ENCODE peak calls at places on chromosome 5, in nine cellular contexts. Y is effector memory CD4-positive, alpha-beta T cell; S is lung; E is heart left ventricle; W is SJCRH30; B is SK-N-SH; J is endothelial cell of umbilical vein; T is right atrium auricular region; U is lower lobe of right lung. P is an unnamed sample.

GRCh38 chr5:52693279-52693678 is 94.4 kb upstream of the ITGA1 start:
- DNase-seq in Y (peak), S (no peak), E (peak), W (peak), B (peak), J (peak), T (no peak), U (no peak), P (peak)

GRCh38 chr5:25716680-25717079 is 1071.9 kb upstream of the CDH10 start:
- DNase-seq in Y (no peak), S (no peak), E (no peak), W (no peak), B (no peak), J (no peak), T (no peak), U (no peak), P (no peak)

GRCh38 chr5:79225026-79225425 is 10.9 kb upstream of the JMY start:
- DNase-seq in Y (no peak), S (no peak), E (no peak), W (no peak), B (no peak), J (no peak), T (no peak), U (no peak), P (no peak)

GRCh38 chr5:76813982-76814562 is 4.8 kb upstream of the F2RL1 start:
- DNase-seq in Y (no peak), S (no peak), E (no peak), W (no peak), B (no peak), J (peak), T (no peak), U (no peak), P (no peak)

GRCh38 chr5:88883059-88883565 is at the start of gene MEF2C:
- DNase-seq in Y (no peak), S (peak), E (peak), W (peak), B (peak), J (peak), T (peak), U (peak), P (no peak)

GRCh38 chr5:170200876-170201275 is 31.9 kb upstream of the C5orf58 start:
- DNase-seq in Y (no peak), S (no peak), E (no peak), W (no peak), B (no peak), J (no peak), T (no peak), U (no peak), P (no peak)

GRCh38 chr5:133916479-133916878 is 51.9 kb downstream of the C5orf15 start:
- DNase-seq in Y (no peak), S (no peak), E (no peak), W (no peak), B (no peak), J (no peak), T (no peak), U (no peak), P (no peak)

GRCh38 chr5:17436345-17436744 is 61.7 kb upstream of the TAF11L2 start:
- DNase-seq in Y (no peak), S (no peak), E (no peak), W (no peak), B (no peak), J (peak), T (no peak), U (no peak), P (no peak)

GRCh38 chr5:110108520-110108919 is 418.8 kb downstream of the MAN2A1 start:
- DNase-seq in Y (no peak), S (no peak), E (no peak), W (no peak), B (no peak), J (no peak), T (no peak), U (no peak), P (no peak)

GRCh38 chr5:81850932-81851331 is 100.0 kb upstream of the SSBP2 start:
- DNase-seq in Y (no peak), S (no peak), E (no peak), W (no peak), B (no peak), J (no peak), T (no peak), U (no peak), P (no peak)

GRCh38 chr5:57033503-57033902 is 81.6 kb upstream of the MIER3 start:
- DNase-seq in Y (no peak), S (no peak), E (no peak), W (no peak), B (no peak), J (no peak), T (no peak), U (no peak), P (no peak)

DNA sequence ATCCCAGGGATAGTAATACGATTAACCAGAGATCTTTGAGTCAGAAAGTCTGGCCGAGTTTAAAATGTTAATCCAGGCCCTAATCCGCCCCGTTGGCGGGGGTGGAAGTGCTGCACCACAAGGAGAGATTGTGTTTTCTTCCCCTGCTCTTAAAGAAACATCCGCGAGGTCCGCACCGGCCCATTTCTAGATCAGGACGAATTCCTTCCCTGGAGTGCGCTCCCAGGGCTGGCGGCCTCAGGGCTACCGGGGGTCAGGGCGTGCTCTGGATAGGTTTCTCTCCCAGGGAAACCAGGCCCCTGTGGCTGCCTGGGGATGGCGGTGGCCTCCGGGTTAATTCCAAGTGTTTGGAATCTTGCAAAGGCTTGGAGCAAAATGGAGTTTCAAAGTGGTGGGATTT is 9.4 kb upstream of the NEUROG1 start:
- DNase-seq in Y (no peak), S (no peak), E (no peak), W (no peak), B (no peak), J (no peak), T (no peak), U (no peak), P (no peak)
- H3K4me3 ChIP-seq in Y (no peak), S (no peak), E (no peak), W (no peak), B (no peak), J (no peak), T (no peak), U (peak), P (no peak)

GRCh38 chr5:149596712-149597111 is 15.4 kb downstream of the ARHGEF37 start:
- DNase-seq in Y (no peak), S (no peak), E (no peak), W (no peak), B (no peak), J (peak), T (no peak), U (no peak), P (no peak)

GRCh38 chr5:149598966-149599365 is 17.7 kb downstream of the ARHGEF37 start:
- DNase-seq in Y (no peak), S (no peak), E (no peak), W (no peak), B (no peak), J (no peak), T (no peak), U (no peak), P (no peak)

GRCh38 chr5:149597618-149598017 is 16.3 kb downstream of the ARHGEF37 start:
- DNase-seq in Y (no peak), S (no peak), E (no peak), W (no peak), B (no peak), J (no peak), T (no peak), U (no peak), P (no peak)

GRCh38 chr5:149593370-149593769 is 12.1 kb downstream of the ARHGEF37 start:
- DNase-seq in Y (no peak), S (no peak), E (no peak), W (no peak), B (no peak), J (no peak), T (no peak), U (no peak), P (no peak)

DNA sequence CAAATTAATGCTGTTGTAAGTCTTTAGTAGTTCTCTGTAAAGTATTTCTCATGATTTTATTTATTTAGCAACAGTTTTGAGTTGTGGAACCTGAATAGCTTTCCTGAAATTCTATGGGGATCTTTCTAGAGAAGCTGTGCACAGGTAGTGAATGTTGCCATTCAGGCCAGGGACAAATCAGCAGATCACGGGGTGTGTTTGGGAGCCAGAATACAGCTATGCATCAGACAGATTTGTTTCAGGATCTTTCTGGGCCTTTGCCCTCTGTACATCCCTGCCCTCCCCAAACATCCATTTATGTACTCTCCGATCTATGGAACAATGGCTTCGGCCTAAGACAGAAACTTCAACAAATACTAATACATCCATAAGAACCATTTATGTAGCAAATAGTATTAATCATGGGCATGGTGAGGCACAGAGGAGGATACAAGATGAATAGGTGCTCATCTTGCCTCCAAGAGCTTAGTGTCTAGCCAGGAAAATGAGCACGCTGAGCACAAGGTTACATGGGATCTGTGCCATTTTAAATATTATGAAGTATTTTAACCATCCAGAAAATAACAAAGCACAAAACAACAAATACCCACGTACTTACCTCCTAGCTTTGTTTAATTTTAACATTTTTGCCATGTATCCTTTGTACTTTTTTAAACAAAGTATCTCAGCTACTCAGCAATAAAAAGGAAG is 13.1 kb downstream of the ARHGEF37 start:
- DNase-seq in Y (no peak), S (no peak), E (no peak), W (no peak), B (no peak), J (peak), T (no peak), U (no peak), P (no peak)
- H3K27ac ChIP-seq in Y (no peak), S (no peak), E (no peak), W (no peak), B (no peak), J (no peak), T (no peak), U (no peak), P (no peak)

DNA sequence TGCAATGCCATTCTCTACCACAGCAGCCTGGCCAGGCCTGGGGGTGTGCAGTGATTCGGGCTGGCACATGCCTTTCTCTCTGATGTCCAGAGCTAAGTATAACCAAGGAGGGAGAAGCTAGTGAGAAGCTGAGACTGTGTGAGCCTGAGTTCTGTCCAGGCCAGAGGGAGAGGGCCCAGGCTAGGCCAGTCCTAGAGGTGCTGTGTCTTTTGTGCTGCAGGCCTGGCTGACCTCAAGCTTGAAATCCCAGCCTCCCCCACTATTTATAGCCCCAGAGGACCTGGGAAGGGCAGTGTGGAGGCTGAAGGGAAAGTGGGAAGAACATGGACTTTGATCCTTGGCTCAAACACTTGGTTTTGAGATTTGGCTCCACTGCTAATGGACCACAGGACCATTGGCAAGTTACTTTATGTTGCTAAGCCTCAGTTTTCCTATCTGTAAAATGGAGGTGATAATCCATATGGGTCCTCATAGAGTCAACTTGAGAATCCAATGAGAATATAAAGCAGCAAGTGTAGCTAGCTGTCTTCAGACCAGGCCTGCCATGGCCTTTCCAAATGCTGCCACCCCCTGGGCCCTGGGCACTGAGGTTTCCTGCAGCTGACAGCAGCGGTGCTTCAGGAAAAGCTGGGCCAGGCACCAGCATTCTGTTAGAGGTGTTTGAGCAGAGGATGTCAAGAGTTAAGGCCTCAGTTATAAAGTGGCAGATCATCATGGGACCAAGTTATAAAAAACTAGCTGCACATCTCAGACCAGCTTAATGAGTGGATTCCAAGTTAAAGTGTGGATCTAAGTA is 21.1 kb downstream of the BNIP1 start:
- DNase-seq in Y (no peak), S (no peak), E (peak), W (no peak), B (no peak), J (no peak), T (peak), U (no peak), P (no peak)
- H3K4me3 ChIP-seq in Y (no peak), S (no peak), E (no peak), W (no peak), B (no peak), J (no peak), T (no peak), U (no peak), P (no peak)

DNA sequence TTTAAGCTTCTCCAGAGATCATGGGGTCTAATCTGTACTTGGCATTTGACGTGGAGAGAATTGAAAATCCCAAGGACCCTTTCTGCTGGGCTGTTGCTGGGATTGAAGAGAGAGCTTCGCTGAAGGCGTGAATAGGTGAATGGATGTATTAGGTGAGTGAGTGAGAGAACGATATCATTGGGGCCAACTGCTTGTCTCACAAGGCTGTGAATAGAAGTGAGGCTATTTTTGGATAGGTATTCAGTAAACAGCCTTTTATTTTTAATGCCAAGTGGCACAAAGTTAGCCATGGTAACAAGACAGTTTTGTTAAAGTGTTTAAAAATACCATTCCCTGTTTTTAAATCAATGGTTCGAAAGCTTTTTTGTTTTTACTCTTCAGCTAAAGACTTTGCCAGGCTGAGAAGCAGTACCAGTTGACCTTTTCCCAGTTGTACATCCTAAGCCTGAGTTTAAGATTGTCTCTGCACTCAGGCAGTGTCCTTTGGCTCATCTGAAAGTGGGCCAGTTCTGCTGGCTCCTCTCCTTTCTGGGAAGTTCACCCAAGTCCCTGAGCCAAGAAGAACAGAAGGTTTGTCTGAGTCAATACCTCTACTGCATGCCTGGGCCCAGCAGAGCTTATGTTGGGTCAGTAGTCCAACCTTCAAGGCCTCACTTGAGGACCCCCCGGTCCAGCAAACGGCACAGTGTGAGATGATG is 156.4 kb downstream of the MACROH2A1 start:
- DNase-seq in Y (no peak), S (no peak), E (peak), W (no peak), B (no peak), J (no peak), T (peak), U (no peak), P (no peak)
- H3K27ac ChIP-seq in Y (no peak), S (peak), E (peak), W (peak), B (no peak), J (no peak), T (peak), U (peak), P (no peak)

GRCh38 chr5:159105318-159106053 is 5.8 kb upstream of the EBF1 start:
- DNase-seq in Y (no peak), S (no peak), E (no peak), W (no peak), B (no peak), J (no peak), T (no peak), U (no peak), P (no peak)
- H3K4me3 ChIP-seq in Y (no peak), S (no peak), E (no peak), W (no peak), B (no peak), J (no peak), T (no peak), U (no peak), P (peak)